ENCODE peak calls at places on chromosomes 4 and X, in four cellular contexts. J, B, L and D are unnamed samples.

GRCh38 chrX:13647709-13648212 is 5.2 kb upstream of the TCEANC start:
- DNase-seq in J (peak), B (peak), L (no peak), D (no peak)

GRCh38 chr4:127505203-127505602 is 127.6 kb upstream of the INTU start:
- DNase-seq in J (peak), B (no peak), L (no peak), D (no peak)

GRCh38 chr4:94244829-94245185 is 37.1 kb downstream of the SMARCAD1 start:
- DNase-seq in J (no peak), B (no peak), L (no peak), D (no peak)

GRCh38 chr4:30808266-30808665 is 88.1 kb downstream of the PCDH7 start:
- DNase-seq in J (no peak), B (no peak), L (no peak), D (no peak)

GRCh38 chr4:116478343-116478742 is 607.0 kb downstream of the TRAM1L1 start:
- DNase-seq in J (no peak), B (no peak), L (no peak), D (no peak)

GRCh38 chr4:82223715-82224114 is 150.1 kb downstream of the HNRNPD start:
- DNase-seq in J (no peak), B (no peak), L (no peak), D (no peak)

GRCh38 chr4:143667461-143667860 is 33.0 kb downstream of the FREM3 start:
- DNase-seq in J (no peak), B (no peak), L (no peak), D (no peak)

GRCh38 chr4:40749717-40750460 is at the start of gene NSUN7:
- DNase-seq in J (no peak), B (no peak), L (no peak), D (peak)

GRCh38 chr4:6071959-6072720 is 53.9 kb upstream of the C4orf50 start:
- DNase-seq in J (no peak), B (no peak), L (no peak), D (no peak)

GRCh38 chr4:35166437-35166836 is 1077.9 kb downstream of the ARAP2 start:
- DNase-seq in J (no peak), B (no peak), L (no peak), D (no peak)

GRCh38 chr4:98113005-98113404 is 30.3 kb downstream of the STPG2 start:
- DNase-seq in J (peak), B (peak), L (no peak), D (no peak)

GRCh38 chr4:89312066-89312465 is 4.5 kb upstream of the GPRIN3 start:
- DNase-seq in J (no peak), B (no peak), L (no peak), D (no peak)

GRCh38 chrX:16771483-16772398 is 14.5 kb upstream of the TXLNG start:
- DNase-seq in J (peak), B (peak), L (no peak), D (peak)

GRCh38 chrX:47566841-47567240 is 5.8 kb downstream of the ARAF start:
- DNase-seq in J (no peak), B (no peak), L (no peak), D (no peak)

GRCh38 chrX:133544105-133544504 is 128.8 kb upstream of the GPC4 start:
- DNase-seq in J (no peak), B (peak), L (no peak), D (peak)

GRCh38 chr4:80239480-80239879 is 27.0 kb upstream of the FGF5 start:
- DNase-seq in J (no peak), B (no peak), L (no peak), D (no peak)

GRCh38 chr4:186760576-186760975 is 36.9 kb upstream of the FAT1 start:
- DNase-seq in J (no peak), B (no peak), L (no peak), D (peak)

GRCh38 chrX:72620550-72621145 is 48.0 kb upstream of the HDAC8 start:
- DNase-seq in J (peak), B (peak), L (no peak), D (peak)

GRCh38 chrX:33086886-33087285 is 124.5 kb downstream of the DMD start:
- DNase-seq in J (no peak), B (no peak), L (no peak), D (no peak)

GRCh38 chr4:20480161-20480947 is 219.9 kb upstream of the PACRGL start:
- DNase-seq in J (peak), B (no peak), L (no peak), D (no peak)

GRCh38 chr4:47221721-47222120 is 190.4 kb downstream of the GABRB1 start:
- DNase-seq in J (no peak), B (no peak), L (no peak), D (no peak)

GRCh38 chrX:2546496-2546895 is 45.7 kb upstream of the DHRSX start:
- DNase-seq in J (no peak), B (no peak), L (no peak), D (no peak)

GRCh38 chr4:3862640-3863420 is 96.6 kb downstream of the ADRA2C start:
- DNase-seq in J (peak), B (no peak), L (no peak), D (no peak)

GRCh38 chr4:18733956-18734872 is 712.7 kb upstream of the LCORL start:
- DNase-seq in J (no peak), B (no peak), L (no peak), D (no peak)
- TF ChIP-seq EP300 in J (no peak), B (no peak), L (no peak), D (no peak)

GRCh38 chr4:108834167-108834566 is 71.3 kb upstream of the ETNPPL start:
- DNase-seq in J (peak), B (no peak), L (no peak), D (no peak)
- TF ChIP-seq KDM1A in J (no peak), B (no peak), L (no peak), D (no peak)

DNA sequence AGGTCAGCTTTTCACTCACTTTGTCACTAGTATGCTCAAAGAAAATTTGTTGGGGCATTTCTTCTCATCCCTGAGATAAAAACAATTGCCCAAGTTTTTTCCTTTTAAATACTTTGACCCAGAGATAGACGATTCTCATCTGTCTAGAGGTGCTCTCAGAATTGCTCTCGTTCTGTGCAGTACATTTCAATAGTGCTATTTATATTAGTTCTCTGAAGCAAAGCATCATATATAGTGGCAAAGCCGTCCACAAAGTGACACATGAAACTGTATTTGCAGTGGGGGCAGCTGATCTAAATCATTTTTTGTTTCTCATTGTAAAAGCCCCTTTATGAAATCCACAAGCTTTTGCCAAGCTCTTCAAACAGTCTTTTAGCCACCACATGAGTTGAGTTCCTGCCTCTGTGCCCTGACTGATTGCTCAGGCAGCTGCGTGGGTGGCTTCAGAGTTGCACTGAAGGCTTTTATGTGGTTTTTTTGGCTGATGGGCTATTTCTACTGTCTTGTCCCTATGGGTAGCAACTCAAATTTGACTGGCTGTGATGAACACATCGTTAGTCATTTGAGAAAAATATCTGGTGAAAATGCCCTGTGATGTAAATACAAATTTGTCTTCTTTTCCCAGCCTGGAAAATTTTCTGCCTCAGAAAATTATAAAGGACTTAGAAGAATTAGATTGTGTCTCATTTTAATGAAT is 119.1 kb upstream of the OTUD4 start:
- DNase-seq in J (peak), B (peak), L (peak), D (no peak)
- TF ChIP-seq SMC3 in J (no peak), B (no peak), L (no peak), D (no peak)

DNA sequence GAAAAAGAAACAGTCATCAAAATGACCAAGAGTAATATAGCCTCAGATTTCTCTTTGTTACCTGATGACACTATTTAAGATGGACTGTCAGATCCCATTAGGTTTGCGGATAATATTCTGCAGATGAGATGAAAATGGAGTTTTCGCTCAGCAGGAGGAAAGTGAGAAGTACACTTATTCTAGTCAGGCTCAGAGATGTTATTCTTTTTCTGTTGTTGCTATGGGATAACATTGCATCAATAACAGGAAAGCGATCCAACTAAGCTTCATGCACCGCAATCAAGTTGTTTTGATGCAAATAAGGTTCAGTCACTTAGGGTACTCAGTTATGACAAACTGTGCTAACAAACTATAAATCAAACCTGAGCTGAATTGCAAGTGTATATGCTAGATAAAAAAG is 415.0 kb downstream of the CCSER1 start:
- DNase-seq in J (no peak), B (no peak), L (no peak), D (no peak)
- TF ChIP-seq EP300 in J (no peak), B (no peak), L (no peak), D (no peak)

DNA sequence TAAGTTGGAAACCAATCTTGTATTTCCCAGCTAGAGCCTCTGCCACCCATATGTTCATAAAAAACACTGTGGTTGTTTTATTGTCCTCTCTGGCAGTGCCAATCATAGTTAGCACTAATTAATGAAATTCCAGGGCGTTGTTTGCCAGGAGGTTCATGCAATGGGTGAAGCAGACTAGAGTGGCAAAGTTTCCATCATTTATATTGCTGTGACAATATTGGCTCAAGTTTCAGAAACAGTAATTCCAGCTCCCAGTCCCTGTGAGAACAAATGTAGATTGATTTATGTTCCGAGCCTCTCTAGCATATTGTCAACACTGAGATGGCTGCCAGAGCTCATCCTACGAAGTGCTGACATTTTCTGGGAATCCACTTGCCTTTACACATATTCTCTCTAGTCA is 440.0 kb upstream of the IGFBP7 start:
- DNase-seq in J (no peak), B (no peak), L (no peak), D (no peak)
- TF ChIP-seq KDM1A in J (no peak), B (no peak), L (no peak), D (no peak)